ENCODE peak calls at places on chromosome 6, in nine cellular contexts. Y is EL; X is germinal center; N is activated T-helper 1 cell treated with anti-CD3 and anti-CD28 coated beads, Interleukin-2, amount 50 U/mL, for 16 hours; J is amniotic stem cell; L is CD8-positive, alpha-beta T cell; Q is colonic mucosa; V is left ventricle myocardium inferior; O is T-cell. A is an unnamed sample.

GRCh38 chr6:100719883-100720682 is 161.0 kb downstream of the ASCC3 start:
- DNase-seq in X (no peak), Q (no peak), V (no peak), O (no peak), L (no peak), Y (peak; percentile 45), J (no peak), N (no peak), A (no peak)

GRCh38 chr6:140105857-140106256 is 731.4 kb upstream of the CITED2 start:
- DNase-seq in V (no peak), L (no peak), X (no peak), O (no peak), Q (no peak), J (no peak), N (no peak), Y (peak; percentile 12), A (no peak)

GRCh38 chr6:148973809-148974208 is 227.0 kb downstream of the UST start:
- DNase-seq in L (no peak), X (no peak), V (no peak), Q (no peak), O (no peak), Y (peak; percentile 27), N (no peak), J (no peak), A (no peak)

GRCh38 chr6:135555550-135555949 is 58.0 kb upstream of the AHI1 start:
- DNase-seq in V (no peak), L (no peak), N (no peak), Q (no peak), Y (no peak), X (peak; percentile 24), O (no peak), J (no peak), A (peak; percentile 59)

GRCh38 chr6:149831380-149831820 is 32.8 kb downstream of the LRP11 start:
- DNase-seq in O (no peak), N (no peak), Y (no peak), Q (no peak), L (no peak), J (no peak), V (no peak), X (no peak), A (no peak)

GRCh38 chr6:166514196-166514595 is 72.3 kb downstream of the RAMACL start:
- DNase-seq in L (no peak), N (no peak), Q (no peak), Y (peak; percentile 7), J (no peak), O (no peak), X (no peak), V (no peak), A (no peak)

GRCh38 chr6:125480571-125480970 is 178.8 kb upstream of the HDDC2 start:
- DNase-seq in V (no peak), X (no peak), Q (no peak), Y (no peak), N (no peak), O (no peak), J (no peak), L (no peak), A (no peak)

GRCh38 chr6:32327103-32327502 is 44.6 kb downstream of the TSBP1 start:
- DNase-seq in L (no peak), V (no peak), Y (no peak), J (no peak), N (no peak), X (peak; percentile 20), Q (no peak), O (no peak), A (peak; percentile 43)

GRCh38 chr6:44699851-44700250 is 312.3 kb downstream of the CDC5L start:
- DNase-seq in L (no peak), Q (no peak), J (no peak), Y (no peak), V (no peak), O (no peak), N (no peak), X (no peak), A (no peak)

GRCh38 chr6:6810727-6811126 is 222.2 kb downstream of the LY86 start:
- DNase-seq in O (peak; percentile 15), Y (no peak), X (no peak), J (no peak), L (no peak), N (no peak), Q (no peak), V (no peak), A (no peak)

GRCh38 chr6:169099411-169100202 is 154.0 kb downstream of the THBS2 start:
- DNase-seq in O (no peak), Y (peak; percentile 44), Q (no peak), X (no peak), L (no peak), J (no peak), N (no peak), V (no peak), A (no peak)

A was measured in SIG-M5.